ENCODE peak calls at places on chromosomes 1 and 21, in four cellular contexts. R is HEK293T; G is stimulated activated CD8-positive, alpha-beta memory T cell treated with anti-CD3 and anti-CD28 coated beads, Interleukin-2, amount 100 ng/mL, for 48 hours; L is G401. X is an unnamed sample.

GRCh38 chr1:6084781-6085495 is 39.2 kb downstream of the KCNAB2 start:
- DNase-seq in G (no peak), L (no peak), R (no peak), X (no peak)

GRCh38 chr1:21495225-21495820 is 13.9 kb upstream of the ALPL start:
- DNase-seq in G (no peak), R (no peak), L (no peak), X (no peak)

GRCh38 chr1:2341706-2342383 is 49.5 kb downstream of the MORN1 start:
- DNase-seq in R (no peak), L (no peak), G (no peak), X (no peak)

GRCh38 chr1:24233684-24234600 is 46.9 kb upstream of the IFNLR1 start:
- DNase-seq in G (no peak), R (no peak), L (no peak), X (no peak)

GRCh38 chr1:171233183-171233582 is 15.1 kb upstream of the FMO1 start:
- DNase-seq in R (no peak), L (no peak), G (no peak), X (peak)

GRCh38 chr21:34800797-34801518 is 132.2 kb downstream of the CLIC6 start:
- DNase-seq in R (no peak), L (no peak), G (no peak), X (no peak)

GRCh38 chr1:175146535-175147213 is 45.9 kb downstream of the KIAA0040 start:
- DNase-seq in L (peak), R (peak), G (peak), X (peak)

GRCh38 chr1:150582371-150582770 is 3.0 kb upstream of the MCL1 start:
- DNase-seq in R (no peak), L (no peak), G (no peak), X (no peak)

GRCh38 chr1:213571843-213572242 is 415.9 kb upstream of the PROX1 start:
- DNase-seq in G (no peak), L (no peak), R (no peak), X (no peak)

GRCh38 chr1:176996455-176997090 is 167.9 kb downstream of the ASTN1 start:
- DNase-seq in R (no peak), G (no peak), L (no peak), X (no peak)

GRCh38 chr1:232532901-232533300 is 97.0 kb downstream of the SIPA1L2 start:
- DNase-seq in R (no peak), G (no peak), L (no peak), X (no peak)

GRCh38 chr1:27940297-27940696 is 5.5 kb downstream of the SMPDL3B start:
- DNase-seq in L (no peak), G (peak), R (peak), X (no peak)

GRCh38 chr1:116433283-116434257 is 60.5 kb downstream of the ATP1A1 start:
- DNase-seq in G (no peak), L (peak), R (no peak), X (no peak)

GRCh38 chr1:244779410-244779809 is 56.0 kb upstream of the COX20 start:
- DNase-seq in R (no peak), G (no peak), L (no peak), X (peak)

GRCh38 chr1:183907106-183907505 is 102.2 kb downstream of the RGL1 start:
- DNase-seq in L (no peak), R (no peak), G (no peak), X (no peak)

GRCh38 chr1:229556551-229556950 is 2.0 kb downstream of the ABCB10 start:
- DNase-seq in L (no peak), R (no peak), G (no peak), X (no peak)

GRCh38 chr1:168821434-168821833 is 92.4 kb upstream of the DPT start:
- DNase-seq in G (no peak), R (no peak), L (no peak), X (no peak)

GRCh38 chr1:54428838-54429513 is 22.8 kb upstream of the SSBP3 start:
- DNase-seq in G (no peak), R (no peak), L (no peak), X (no peak)

GRCh38 chr1:64403331-64403730 is 66.6 kb upstream of the CACHD1 start:
- DNase-seq in G (no peak), L (no peak), R (no peak), X (peak)

GRCh38 chr1:203097001-203097400 is 11.2 kb upstream of the MYOG start:
- DNase-seq in R (no peak), L (no peak), G (no peak), X (no peak)

GRCh38 chr1:18001725-18002124 is 105.9 kb upstream of the IGSF21 start:
- DNase-seq in L (no peak), G (no peak), R (no peak), X (no peak)

GRCh38 chr1:158019177-158019868 is 25.9 kb downstream of the KIRREL1 start:
- DNase-seq in L (peak), G (no peak), R (peak), X (peak)

GRCh38 chr1:228151526-228151925 is 1.8 kb downstream of the GJC2 start:
- DNase-seq in L (no peak), R (no peak), G (no peak), X (no peak)

GRCh38 chr1:226972931-226973330 is 32.8 kb downstream of the COQ8A start:
- DNase-seq in R (no peak), L (no peak), G (no peak), X (no peak)

GRCh38 chr1:78250201-78250600 is 204.4 kb downstream of the GIPC2 start:
- DNase-seq in R (no peak), G (no peak), L (no peak), X (no peak)

GRCh38 chr1:164611754-164612642 is 53.0 kb downstream of the PBX1 start:
- DNase-seq in R (peak), L (no peak), G (no peak), X (peak)

GRCh38 chr1:41800237-41800902 is 118.4 kb downstream of the HIVEP3 start:
- DNase-seq in R (no peak), L (peak), G (no peak), X (no peak)

GRCh38 chr1:118866330-118866729 is 121.8 kb downstream of the TBX15 start:
- DNase-seq in G (no peak), R (no peak), L (no peak), X (no peak)

GRCh38 chr1:110620686-110621085 is 14.5 kb upstream of the KCNA2 start:
- DNase-seq in G (no peak), R (no peak), L (no peak), X (no peak)

GRCh38 chr1:194654956-194655355 is 1468.5 kb upstream of the B3GALT2 start:
- DNase-seq in R (no peak), L (no peak), G (no peak), X (no peak)

GRCh38 chr1:162230096-162230495 is 146.6 kb downstream of the SPATA46 start:
- DNase-seq in L (peak), R (no peak), G (no peak), X (peak)

X was measured in A172.